ENCODE peak calls at places on chromosomes 4 and X, in eight cellular contexts. I, Y, T, J, E, O, L and C are unnamed samples. For H3K9me3, the result is how much of the 10 kb centered on the place peaks cover.

GRCh38 chr4:70559216-70559830 is 32.7 kb upstream of the AMBN start:
- DNase-seq in Y (peak), E (peak), J (no peak), L (peak), O (no peak), I (no peak), T (peak), C (peak)

GRCh38 chrX:39477438-39478120 is 620.2 kb downstream of the BCOR start:
- DNase-seq in J (no peak), O (peak), Y (no peak), E (no peak), L (no peak), T (peak), I (no peak), C (peak)

GRCh38 chr4:6696611-6697010 is 2.9 kb downstream of the S100P start:
- DNase-seq in J (no peak), L (peak), T (no peak), Y (no peak), E (no peak), O (no peak), I (no peak), C (no peak)

GRCh38 chrX:9166566-9166909 is 132.6 kb upstream of the FAM9B start:
- DNase-seq in T (no peak), E (peak), L (no peak), J (no peak), O (no peak), Y (no peak), I (no peak), C (no peak)

GRCh38 chrX:133634416-133634815 is 219.1 kb upstream of the GPC4 start:
- DNase-seq in J (no peak), T (no peak), L (no peak), E (no peak), Y (no peak), I (no peak), O (no peak), C (no peak)

GRCh38 chr4:187236491-187236890 is 512.8 kb upstream of the FAT1 start:
- DNase-seq in T (no peak), E (no peak), J (no peak), Y (no peak), I (no peak), L (peak), O (no peak), C (no peak)

GRCh38 chr4:94517492-94517891 is 65.8 kb downstream of the PDLIM5 start:
- DNase-seq in T (no peak), J (no peak), O (no peak), I (no peak), Y (no peak), E (no peak), L (no peak), C (no peak)

GRCh38 chrX:135396566-135396965 is 25.2 kb upstream of the SMIM10L2A start:
- DNase-seq in T (no peak), E (no peak), O (no peak), L (no peak), Y (no peak), J (no peak), I (no peak), C (no peak)

GRCh38 chr4:4377683-4378082 is 9.2 kb upstream of the NSG1 start:
- DNase-seq in I (no peak), Y (no peak), J (no peak), E (no peak), O (no peak), L (no peak), T (no peak), C (no peak)

DNA sequence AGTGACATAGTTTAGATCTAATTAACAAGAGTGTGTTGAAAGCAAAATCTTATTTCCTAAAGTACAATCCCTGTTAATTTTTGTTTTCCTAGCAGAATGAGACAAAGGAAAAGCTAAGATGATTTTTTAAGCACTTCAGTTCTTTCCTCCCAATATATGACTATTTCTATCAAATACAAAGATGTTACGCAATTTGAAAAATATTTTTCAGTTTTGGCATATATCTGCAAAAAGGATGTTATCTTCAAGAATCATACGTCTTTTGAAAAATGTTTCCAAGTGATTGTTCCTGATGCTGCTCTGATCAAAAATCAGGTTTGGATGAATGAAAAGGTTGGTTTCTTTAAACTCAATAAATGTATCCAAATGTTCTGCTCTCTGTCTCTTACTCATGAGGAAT is 486.7 kb upstream of the CPEB2 start:
- DNase-seq in T (no peak), O (no peak), L (no peak), E (no peak), Y (no peak), J (no peak), I (no peak), C (no peak)
- H3K9me3 ChIP-seq in T (under half), O (under half), L (under half), E (under half), Y (under half), J (under half), I (under half), C (under half)

GRCh38 chrX:63746715-63747114 is 38.3 kb downstream of the ARHGEF9 start:
- DNase-seq in T (no peak), O (no peak), J (no peak), E (no peak), Y (no peak), L (no peak), I (no peak), C (no peak)
- H3K27ac ChIP-seq in T (no peak), O (no peak), J (no peak), E (no peak), Y (no peak), L (peak), I (peak), C (no peak)

GRCh38 chr4:11898796-11899195 is 470.1 kb upstream of the HS3ST1 start:
- DNase-seq in J (no peak), T (no peak), Y (no peak), O (no peak), L (no peak), E (no peak), I (no peak), C (no peak)
- H3K9me3 ChIP-seq in J (under half), T (under half), Y (under half), O (under half), L (under half), E (under half), I (under half), C (under half)

DNA sequence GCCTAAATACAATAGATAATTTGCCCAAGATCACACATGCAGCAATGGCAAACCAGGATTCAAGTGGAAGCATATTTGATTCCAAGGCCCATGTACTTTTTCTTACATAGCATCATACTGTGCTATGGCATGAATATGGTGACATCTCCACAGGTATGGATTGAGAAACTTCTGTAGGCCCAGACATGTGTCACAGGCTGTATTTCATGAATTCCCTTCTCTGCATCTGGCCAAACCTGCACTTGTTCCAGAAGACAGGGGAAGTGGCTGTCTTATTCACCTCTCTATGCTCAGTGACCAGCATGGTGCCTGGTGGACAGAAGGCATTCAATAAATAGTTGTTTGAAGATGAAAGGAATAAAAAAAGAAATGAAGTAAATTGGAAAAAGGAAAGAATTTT is 77.3 kb upstream of the TMEM164 start:
- DNase-seq in L (no peak), E (no peak), I (no peak), Y (no peak), O (no peak), T (no peak), J (no peak), C (no peak)
- H3K27ac ChIP-seq in L (no peak), E (no peak), I (no peak), Y (no peak), O (no peak), T (no peak), J (no peak), C (no peak)

GRCh38 chr4:188091-188490 is 63.8 kb downstream of the ZNF718 start:
- DNase-seq in I (no peak), L (no peak), O (no peak), T (no peak), Y (no peak), J (no peak), E (no peak), C (no peak)
- H3K9me3 ChIP-seq in I (under half), L (under half), O (half or more), T (under half), Y (under half), J (under half), E (under half), C (under half)

GRCh38 chrX:45747905-45748304 is 547.2 kb upstream of the DIPK2B start:
- DNase-seq in Y (no peak), I (no peak), L (peak), E (no peak), T (no peak), O (no peak), J (no peak), C (no peak)
- H3K27ac ChIP-seq in Y (no peak), I (no peak), L (peak), E (no peak), T (no peak), O (no peak), J (no peak), C (no peak)

DNA sequence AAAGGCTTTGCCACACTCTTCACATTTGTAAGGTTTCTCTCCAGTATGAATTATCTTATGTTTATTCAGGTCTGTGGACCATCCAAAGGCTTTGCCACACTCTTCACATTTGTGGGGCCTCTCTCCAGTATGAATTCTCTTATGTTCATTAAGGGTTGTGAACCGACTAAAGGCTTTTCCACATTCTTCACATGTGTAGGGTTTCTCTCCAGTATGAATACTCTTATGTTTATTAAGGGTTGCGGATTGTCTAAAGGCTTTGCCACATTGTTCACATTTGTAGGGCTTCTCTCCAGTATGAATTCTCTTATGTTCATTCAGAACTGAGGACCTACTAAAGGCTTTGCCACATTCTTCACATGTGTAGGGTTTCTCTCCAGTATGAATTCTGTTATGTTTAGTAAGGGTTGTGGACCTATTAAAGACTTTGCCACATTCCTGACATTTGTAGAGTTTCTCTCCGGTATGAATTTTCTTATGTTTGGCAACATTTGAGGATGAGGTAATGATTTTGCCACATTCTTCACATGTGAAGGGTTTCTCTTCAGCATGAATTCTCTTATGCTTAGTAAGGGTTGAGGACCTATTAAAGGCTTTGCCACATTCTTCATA is 33.7 kb downstream of the ZNF732 start:
- DNase-seq in O (no peak), J (no peak), E (no peak), Y (no peak), T (no peak), I (no peak), L (no peak), C (no peak)
- H3K9me3 ChIP-seq in O (half or more), J (under half), E (under half), Y (under half), T (under half), I (half or more), L (under half), C (under half)

GRCh38 chrX:118350715-118351114 is 4.8 kb downstream of the WDR44 start:
- DNase-seq in E (no peak), I (no peak), L (no peak), Y (no peak), T (no peak), O (no peak), J (no peak), C (no peak)

GRCh38 chrX:118347131-118347530 is 1.2 kb downstream of the WDR44 start:
- DNase-seq in T (peak), J (no peak), Y (no peak), E (no peak), I (no peak), O (no peak), L (peak), C (no peak)

GRCh38 chrX:118348186-118348810 is 2.4 kb downstream of the WDR44 start:
- DNase-seq in L (no peak), I (no peak), Y (no peak), T (no peak), O (no peak), E (no peak), J (no peak), C (no peak)

GRCh38 chrX:118350221-118350620 is 4.3 kb downstream of the WDR44 start:
- DNase-seq in L (no peak), E (no peak), O (no peak), J (no peak), T (no peak), I (no peak), Y (no peak), C (no peak)

GRCh38 chrX:118349188-118349587 is 3.3 kb downstream of the WDR44 start:
- DNase-seq in O (no peak), T (no peak), L (no peak), Y (no peak), I (no peak), J (no peak), E (no peak), C (no peak)
- H3K27ac ChIP-seq in O (no peak), T (no peak), L (no peak), Y (no peak), I (no peak), J (no peak), E (no peak), C (no peak)

GRCh38 chr4:14338206-14338605 is 664.1 kb upstream of the CPEB2 start:
- DNase-seq in L (no peak), T (no peak), I (no peak), E (no peak), Y (no peak), O (no peak), J (no peak), C (no peak)
- H3K9me3 ChIP-seq in L (under half), T (under half), I (under half), E (under half), Y (under half), O (under half), J (under half), C (under half)